ENCODE peak calls at places on chromosomes 12 and 14, in four cellular contexts. N is astrocyte of the spinal cord, P is right cardiac atrium, F is left kidney. R is an unnamed sample.

GRCh38 chr14:103541494-103541943 is 12.5 kb downstream of the TRMT61A start:
- DNase-seq in N (no peak), F (no peak), P (peak; percentile 19), R (no peak)

GRCh38 chr12:52181757-52182156 is 10.1 kb downstream of the KRT80 start:
- DNase-seq in N (peak; percentile 92), P (no peak), F (peak; percentile 84), R (peak; percentile 60)

GRCh38 chr12:2922329-2922728 is 31.6 kb downstream of the TULP3 start:
- DNase-seq in N (no peak), F (no peak), P (no peak), R (peak; percentile 34)

GRCh38 chr12:86948851-86949250 is 692.7 kb upstream of the MGAT4C start:
- DNase-seq in P (no peak), F (no peak), N (peak; percentile 6), R (no peak)

GRCh38 chr14:104967414-104968152 is 10.6 kb downstream of the AHNAK2 start:
- DNase-seq in P (peak; percentile 74), F (peak; percentile 73), N (peak; percentile 59), R (peak; percentile 65)

GRCh38 chr12:124939428-124940142 is 25.1 kb upstream of the UBC start:
- DNase-seq in F (peak; percentile 97), N (peak; percentile 93), P (peak; percentile 85), R (peak; percentile 95)

GRCh38 chr14:73358187-73358586 is 100.2 kb downstream of the NUMB start:
- DNase-seq in F (no peak), P (no peak), N (no peak), R (peak; percentile 44)

GRCh38 chr14:104772707-104773504 is 20.0 kb downstream of the SIVA1 start:
- DNase-seq in P (no peak), N (no peak), F (no peak), R (no peak)

GRCh38 chr12:114682101-114682919 is 1.7 kb downstream of the TBX3 start:
- DNase-seq in N (no peak), F (peak; percentile 29), P (no peak), R (peak; percentile 12)

GRCh38 chr12:57175428-57176138 is 28.2 kb upstream of the LRP1-AS start:
- DNase-seq in N (peak; percentile 76), F (peak; percentile 84), P (peak; percentile 86), R (peak; percentile 94)

GRCh38 chr14:68471029-68471963 is 321.6 kb downstream of the ZFP36L1 start:
- DNase-seq in P (no peak), N (no peak), F (no peak), R (peak; percentile 92)

GRCh38 chr12:75977952-75978671 is 53.5 kb downstream of the PHLDA1 start:
- DNase-seq in N (peak; percentile 99), F (peak; percentile 85), P (peak; percentile 55), R (peak; percentile 53)

GRCh38 chr14:21090194-21090939 is 8.1 kb downstream of the ZNF219 start:
- DNase-seq in N (no peak), P (peak; percentile 56), F (peak; percentile 57), R (peak; percentile 87)

GRCh38 chr12:116880213-116880816 is 926 bp downstream of the HRK start:
- DNase-seq in P (no peak), F (no peak), N (peak; percentile 41), R (peak; percentile 32)

GRCh38 chr12:30796891-30797371 is 42.2 kb upstream of the CAPRIN2 start:
- DNase-seq in P (no peak), F (peak; percentile 59), N (peak; percentile 45), R (peak; percentile 61)

GRCh38 chr14:70987042-70987441 is 79.8 kb downstream of the PCNX1 start:
- DNase-seq in F (no peak), N (no peak), P (no peak), R (no peak)

GRCh38 chr12:93061414-93062099 is 132.5 kb upstream of the EEA1 start:
- DNase-seq in N (no peak), P (peak; percentile 76), F (no peak), R (no peak)

GRCh38 chr14:34234258-34234657 is 227.8 kb downstream of the SPTSSA start:
- DNase-seq in F (no peak), N (no peak), P (peak; percentile 25), R (no peak)

GRCh38 chr14:93975791-93976476 is 436 bp downstream of the ASB2 start:
- DNase-seq in N (no peak), F (no peak), P (no peak), R (no peak)

GRCh38 chr12:93015970-93016751 is 87.1 kb upstream of the EEA1 start:
- DNase-seq in N (peak; percentile 33), F (peak; percentile 87), P (no peak), R (no peak)

GRCh38 chr12:123027726-123028445 is 47.4 kb downstream of the ARL6IP4 start:
- DNase-seq in F (no peak), P (no peak), N (no peak), R (no peak)